ENCODE peak calls at places on chromosomes 12 and 14, in ten cellular contexts. W is putamen; V is central memory CD4-positive, alpha-beta T cell; G is stimulated activated CD8-positive, alpha-beta memory T cell treated with anti-CD3 and anti-CD28 coated beads, Interleukin-2, amount 100 ng/mL, for 1 hour; M is cardiac fibroblast; S is mesothelial cell of epicardium; U is heart left ventricle; H is kidney glomerular epithelial cell; N is left lung; T is naive thymus-derived CD8-positive, alpha-beta T cell. K is an unnamed sample.

GRCh38 chr12:112207397-112207924 is 82.1 kb downstream of the TRAFD1 start:
- DNase-seq in V (no peak), S (no peak), H (no peak), N (no peak), M (no peak), W (no peak), T (no peak), U (no peak), G (no peak), K (no peak)

GRCh38 chr12:5546616-5547015 is 114.7 kb downstream of the NTF3 start:
- DNase-seq in M (no peak), S (no peak), V (no peak), T (no peak), G (no peak), U (no peak), W (no peak), N (no peak), H (no peak), K (no peak)

GRCh38 chr14:28756896-28757570 is 9.6 kb upstream of the FOXG1 start:
- DNase-seq in H (peak), N (no peak), V (no peak), U (no peak), M (peak), S (no peak), T (no peak), G (no peak), W (no peak), K (no peak)

GRCh38 chr12:58034311-58034710 is 92.9 kb downstream of the ATP23 start:
- DNase-seq in W (no peak), V (no peak), N (no peak), H (no peak), T (no peak), G (no peak), S (no peak), U (peak), M (no peak), K (no peak)

GRCh38 chr14:98993818-98994217 is 278.2 kb downstream of the BCL11B start:
- DNase-seq in M (no peak), N (no peak), G (no peak), T (no peak), V (no peak), H (no peak), S (no peak), W (no peak), U (no peak), K (no peak)

GRCh38 chr12:3542911-3543310 is 51.9 kb downstream of the PRMT8 start:
- DNase-seq in V (no peak), N (no peak), T (no peak), W (no peak), S (no peak), G (no peak), U (no peak), M (peak), H (no peak), K (no peak)

GRCh38 chr14:73231874-73232851 is 5.1 kb upstream of the PAPLN start:
- DNase-seq in W (no peak), U (no peak), T (no peak), V (no peak), N (no peak), H (no peak), M (no peak), G (no peak), S (no peak), K (no peak)

GRCh38 chr12:48266826-48267225 is 63.7 kb upstream of the OR10AD1 start:
- DNase-seq in N (no peak), U (no peak), S (no peak), G (no peak), V (no peak), H (no peak), T (no peak), M (no peak), W (no peak), K (no peak)

GRCh38 chr14:24297190-24297964 is 2.2 kb downstream of the DHRS1 start:
- DNase-seq in S (no peak), G (no peak), T (no peak), V (no peak), N (no peak), M (peak), H (peak), W (no peak), U (no peak), K (no peak)

GRCh38 chr12:78864483-78865296 is at the start of gene SYT1:
- DNase-seq in V (no peak), G (no peak), H (peak), M (peak), W (peak), N (peak), T (no peak), U (peak), S (peak), K (no peak)

GRCh38 chr14:96267336-96267735 is 11.3 kb downstream of the BDKRB1 start:
- DNase-seq in N (no peak), M (peak), V (no peak), T (no peak), U (no peak), H (no peak), W (no peak), G (no peak), S (peak), K (no peak)

GRCh38 chr14:66444271-66444987 is 41.7 kb upstream of the CCDC196 start:
- DNase-seq in U (no peak), H (no peak), M (peak), V (no peak), W (no peak), G (no peak), S (no peak), T (no peak), N (no peak), K (no peak)

GRCh38 chr12:99605-100004 is 33.0 kb downstream of the IQSEC3 start:
- DNase-seq in T (peak), N (no peak), S (no peak), M (no peak), V (no peak), G (no peak), H (no peak), W (no peak), U (no peak), K (no peak)